ENCODE peak calls at places on chromosomes 11 and 22, in seven cellular contexts. K is right atrium auricular region, H is left lobe of liver, J is iris pigment epithelial cell, S is WTC11, B is substantia nigra, T is T-helper 2 cell. N is an unnamed sample.

GRCh38 chr11:117931971-117932370 is 2.8 kb upstream of the TMPRSS13 start:
- DNase-seq in K (no peak), H (no peak), J (no peak), S (no peak), B (no peak), T (peak), N (no peak)

GRCh38 chr11:94834931-94835330 is 66.8 kb downstream of the AMOTL1 start:
- DNase-seq in K (no peak), H (no peak), J (peak), S (no peak), B (no peak), T (no peak), N (no peak)

GRCh38 chr22:43515902-43516301 is 104.1 kb downstream of the MPPED1 start:
- DNase-seq in K (no peak), H (no peak), J (no peak), S (peak), B (no peak), T (no peak), N (peak)

GRCh38 chr22:49677495-49677889 is 150.2 kb downstream of the BRD1 start:
- DNase-seq in K (no peak), H (peak), J (no peak), S (peak), B (no peak), T (no peak), N (no peak)

GRCh38 chr11:44470849-44471248 is 94.6 kb upstream of the CD82 start:
- DNase-seq in K (no peak), H (no peak), J (no peak), S (no peak), B (no peak), T (no peak), N (peak)

GRCh38 chr11:70173018-70173417 is 30.1 kb upstream of the FADD start:
- DNase-seq in K (no peak), H (no peak), J (peak), S (no peak), B (no peak), T (no peak), N (no peak)

GRCh38 chr22:19039448-19039780 is 82.8 kb downstream of the DGCR2 start:
- DNase-seq in K (no peak), H (no peak), J (no peak), S (no peak), B (no peak), T (no peak), N (no peak)

GRCh38 chr11:69542314-69543168 is 61.1 kb downstream of the LINC01488 start:
- DNase-seq in K (no peak), H (no peak), J (no peak), S (no peak), B (no peak), T (no peak), N (no peak)

GRCh38 chr11:75498556-75499255 is 27.0 kb downstream of the GDPD5 start:
- DNase-seq in K (no peak), H (no peak), J (peak), S (no peak), B (no peak), T (no peak), N (peak)

N was measured in ELF-1.